ENCODE peak calls at places on chromosomes 5 and 9, in eight cellular contexts. C, K, Z, P, F, R, Q and H are unnamed samples.
A peak's percentile ranks its signal among the peaks of the same experiment; 100 is the strongest.

GRCh38 chr9:104494808-104495207 is 9.3 kb upstream of the OR13F1 start:
- DNase-seq in C (no peak), K (no peak), Z (no peak), P (no peak), F (no peak), R (peak; percentile 4), Q (peak; percentile 22), H (no peak)

GRCh38 chr9:121819511-121820231 is 168.2 kb downstream of the DAB2IP start:
- DNase-seq in C (no peak), K (no peak), Z (no peak), P (no peak), F (no peak), R (no peak), Q (peak; percentile 24), H (peak; percentile 11)

GRCh38 chr9:76808636-76809035 is 44.4 kb downstream of the PCA3 start:
- DNase-seq in C (no peak), K (no peak), Z (no peak), P (no peak), F (no peak), R (no peak), Q (no peak), H (no peak)

GRCh38 chr5:31361906-31362900 is 168.7 kb downstream of the CDH6 start:
- DNase-seq in C (no peak), K (no peak), Z (no peak), P (no peak), F (peak; percentile 42), R (no peak), Q (no peak), H (no peak)

GRCh38 chr5:68894673-68895072 is 199.1 kb upstream of the SLC30A5 start:
- DNase-seq in C (no peak), K (no peak), Z (no peak), P (no peak), F (no peak), R (no peak), Q (no peak), H (no peak)

GRCh38 chr5:169901896-169902295 is 78.4 kb downstream of the INSYN2B start:
- DNase-seq in C (no peak), K (no peak), Z (no peak), P (no peak), F (no peak), R (no peak), Q (no peak), H (no peak)

GRCh38 chr5:32541241-32541640 is 44.1 kb upstream of the SUB1 start:
- DNase-seq in C (no peak), K (no peak), Z (no peak), P (no peak), F (no peak), R (no peak), Q (no peak), H (no peak)

GRCh38 chr5:191036-191948 is at the start of gene LRRC14B:
- DNase-seq in C (no peak), K (no peak), Z (no peak), P (no peak), F (no peak), R (no peak), Q (peak; percentile 92), H (no peak)

GRCh38 chr9:92977279-92977678 is 30.0 kb downstream of the FGD3 start:
- DNase-seq in C (no peak), K (no peak), Z (no peak), P (no peak), F (no peak), R (no peak), Q (no peak), H (no peak)

GRCh38 chr9:90432951-90433350 is 209.7 kb downstream of the DIRAS2 start:
- DNase-seq in C (no peak), K (no peak), Z (no peak), P (no peak), F (no peak), R (peak; percentile 28), Q (no peak), H (no peak)

GRCh38 chr9:129732946-129733631 is 19.8 kb downstream of the PTGES start:
- DNase-seq in C (no peak), K (no peak), Z (no peak), P (no peak), F (no peak), R (no peak), Q (no peak), H (no peak)

GRCh38 chr9:114504341-114505186 is 709 bp downstream of the WHRN start:
- DNase-seq in C (no peak), K (no peak), Z (no peak), P (no peak), F (no peak), R (peak; percentile 67), Q (no peak), H (no peak)

GRCh38 chr9:6566409-6567139 is 79.0 kb downstream of the GLDC start:
- DNase-seq in C (no peak), K (no peak), Z (no peak), P (no peak), F (peak; percentile 81), R (peak; percentile 92), Q (no peak), H (peak; percentile 49)

GRCh38 chr5:172910828-172911627 is 48.2 kb upstream of the RPL26L1 start:
- DNase-seq in C (no peak), K (no peak), Z (no peak), P (no peak), F (no peak), R (peak; percentile 88), Q (peak; percentile 35), H (peak; percentile 6)

GRCh38 chr9:20683351-20684034 is 566 bp upstream of the FOCAD start:
- DNase-seq in C (peak; percentile 40), K (peak; percentile 2), Z (no peak), P (no peak), F (peak; percentile 4), R (no peak), Q (peak; percentile 36), H (no peak)